ENCODE peak calls at places on chromosomes 2 and 18, in four cellular contexts. One of them, this sample, is unnamed. For H3K4me1, the result is how much of the 10 kb centered on the place peaks cover.

GRCh38 chr2:207312006-207312356 is 146.2 kb upstream of the KLF7 start:
- DNase-seq in hepatocyte: no peak
- DNase-seq in GM23338: no peak
- DNase-seq in OCI-LY7: no peak
- DNase-seq in this sample: no peak

GRCh38 chr2:236876642-236877041 is 209.0 kb upstream of the COPS8 start:
- DNase-seq in GM23338: no peak
- DNase-seq in hepatocyte: no peak
- DNase-seq in OCI-LY7: no peak
- DNase-seq in this sample: no peak

GRCh38 chr2:163606878-163607277 is 128.9 kb downstream of the FIGN start:
- DNase-seq in hepatocyte: no peak
- DNase-seq in OCI-LY7: no peak
- DNase-seq in GM23338: no peak
- DNase-seq in this sample: no peak

GRCh38 chr2:36562973-36563532 is 34.9 kb downstream of the FEZ2 start:
- DNase-seq in OCI-LY7: no peak
- DNase-seq in GM23338: no peak
- DNase-seq in hepatocyte: no peak
- DNase-seq in this sample: no peak

GRCh38 chr2:62287895-62288589 is 92.1 kb downstream of the B3GNT2 start:
- DNase-seq in hepatocyte: peak
- DNase-seq in GM23338: no peak
- DNase-seq in OCI-LY7: no peak
- DNase-seq in this sample: no peak

GRCh38 chr2:191847764-191848163 is 876 bp upstream of the CAVIN2 start:
- DNase-seq in hepatocyte: no peak
- DNase-seq in OCI-LY7: no peak
- DNase-seq in GM23338: no peak
- DNase-seq in this sample: no peak

GRCh38 chr2:201070966-201071304 is 536 bp downstream of the HYCC2 start:
- DNase-seq in hepatocyte: no peak
- DNase-seq in OCI-LY7: peak
- DNase-seq in GM23338: no peak
- DNase-seq in this sample: peak

GRCh38 chr18:65380986-65381385 is 369.8 kb upstream of the CDH7 start:
- DNase-seq in GM23338: no peak
- DNase-seq in hepatocyte: no peak
- DNase-seq in OCI-LY7: no peak
- DNase-seq in this sample: no peak

GRCh38 chr2:31382452-31383120 is 32.0 kb downstream of the XDH start:
- DNase-seq in GM23338: peak
- DNase-seq in OCI-LY7: no peak
- DNase-seq in hepatocyte: no peak
- DNase-seq in this sample: no peak

GRCh38 chr2:112679484-112679883 is 33.7 kb downstream of the SLC20A1 start:
- DNase-seq in hepatocyte: no peak
- DNase-seq in GM23338: no peak
- DNase-seq in OCI-LY7: no peak
- DNase-seq in this sample: no peak

GRCh38 chr2:195741191-195741590 is 84.2 kb downstream of the SLC39A10 start:
- DNase-seq in hepatocyte: no peak
- DNase-seq in OCI-LY7: no peak
- DNase-seq in GM23338: no peak
- DNase-seq in this sample: no peak

GRCh38 chr2:101733257-101733993 is 35.9 kb downstream of the MAP4K4 start:
- DNase-seq in GM23338: no peak
- DNase-seq in hepatocyte: no peak
- DNase-seq in OCI-LY7: no peak
- DNase-seq in this sample: no peak

GRCh38 chr2:237530472-237531433 is 35.6 kb upstream of the PRLH start:
- DNase-seq in OCI-LY7: no peak
- DNase-seq in hepatocyte: no peak
- DNase-seq in GM23338: no peak
- DNase-seq in this sample: no peak

GRCh38 chr2:234670052-234670451 is 173.2 kb upstream of the ARL4C start:
- DNase-seq in hepatocyte: no peak
- DNase-seq in OCI-LY7: no peak
- DNase-seq in GM23338: no peak
- DNase-seq in this sample: no peak

GRCh38 chr2:28626891-28627421 is 124.7 kb upstream of the PPP1CB start:
- DNase-seq in hepatocyte: no peak
- DNase-seq in GM23338: no peak
- DNase-seq in OCI-LY7: no peak
- DNase-seq in this sample: no peak

GRCh38 chr2:20916604-20917286 is 93.8 kb upstream of the LDAH start:
- DNase-seq in GM23338: peak
- DNase-seq in OCI-LY7: no peak
- DNase-seq in hepatocyte: peak
- DNase-seq in this sample: no peak

GRCh38 chr18:26656944-26657536 is 108.7 kb upstream of the KCTD1 start:
- DNase-seq in hepatocyte: peak
- DNase-seq in GM23338: peak
- DNase-seq in OCI-LY7: no peak
- DNase-seq in this sample: peak

GRCh38 chr2:220835563-220835962 is 736.5 kb downstream of the EPHA4 start:
- DNase-seq in OCI-LY7: no peak
- DNase-seq in GM23338: no peak
- DNase-seq in hepatocyte: no peak
- DNase-seq in this sample: no peak

GRCh38 chr2:231680992-231681852 is 27.1 kb upstream of the PTMA start:
- DNase-seq in OCI-LY7: peak
- DNase-seq in hepatocyte: peak
- DNase-seq in GM23338: peak
- DNase-seq in this sample: peak

GRCh38 chr2:133241231-133241575 is 327.1 kb downstream of the NCKAP5 start:
- DNase-seq in hepatocyte: no peak
- DNase-seq in OCI-LY7: no peak
- DNase-seq in GM23338: no peak
- DNase-seq in this sample: no peak

GRCh38 chr2:46335966-46336436 is 38.8 kb downstream of the EPAS1 start:
- DNase-seq in OCI-LY7: no peak
- DNase-seq in GM23338: no peak
- DNase-seq in hepatocyte: peak
- DNase-seq in this sample: no peak

GRCh38 chr2:221570321-221571107 is 1.6 kb downstream of the EPHA4 start:
- DNase-seq in GM23338: peak
- DNase-seq in hepatocyte: peak
- DNase-seq in OCI-LY7: no peak
- DNase-seq in this sample: peak

GRCh38 chr2:85792783-85793441 is 39.1 kb downstream of the ATOH8 start:
- DNase-seq in GM23338: no peak
- DNase-seq in OCI-LY7: no peak
- DNase-seq in hepatocyte: no peak
- DNase-seq in this sample: no peak

GRCh38 chr18:37294951-37295350 is 270.6 kb downstream of the CELF4 start:
- DNase-seq in hepatocyte: peak
- DNase-seq in GM23338: peak
- DNase-seq in OCI-LY7: peak
- DNase-seq in this sample: peak

GRCh38 chr2:192585418-192585817 is 390.7 kb upstream of the TMEFF2 start:
- DNase-seq in OCI-LY7: no peak
- DNase-seq in GM23338: no peak
- DNase-seq in hepatocyte: no peak
- DNase-seq in this sample: no peak

GRCh38 chr2:88201811-88202169 is 31.6 kb downstream of the THNSL2 start:
- DNase-seq in hepatocyte: no peak
- DNase-seq in GM23338: peak
- DNase-seq in OCI-LY7: no peak
- DNase-seq in this sample: peak

GRCh38 chr2:26529406-26530070 is 51.6 kb upstream of the OTOF start:
- DNase-seq in GM23338: no peak
- DNase-seq in hepatocyte: no peak
- DNase-seq in OCI-LY7: no peak
- DNase-seq in this sample: no peak

GRCh38 chr18:63159590-63159989 is 160.0 kb downstream of the BCL2 start:
- DNase-seq in GM23338: no peak
- DNase-seq in OCI-LY7: no peak
- DNase-seq in hepatocyte: no peak
- DNase-seq in this sample: no peak

GRCh38 chr18:68426731-68427315 is 288.1 kb downstream of the TMX3 start:
- DNase-seq in GM23338: no peak
- DNase-seq in hepatocyte: no peak
- DNase-seq in OCI-LY7: no peak
- DNase-seq in this sample: no peak

GRCh38 chr18:22045221-22045918 is 124.0 kb upstream of the GATA6 start:
- DNase-seq in hepatocyte: peak
- DNase-seq in OCI-LY7: no peak
- DNase-seq in GM23338: no peak
- DNase-seq in this sample: no peak

GRCh38 chr2:128377071-128377910 is 58.6 kb upstream of the HS6ST1 start:
- DNase-seq in OCI-LY7: no peak
- DNase-seq in GM23338: no peak
- DNase-seq in hepatocyte: no peak
- DNase-seq in this sample: no peak

GRCh38 chr2:237603718-237604362 is 13.3 kb upstream of the RAB17 start:
- DNase-seq in hepatocyte: no peak
- DNase-seq in OCI-LY7: peak
- DNase-seq in GM23338: peak
- DNase-seq in this sample: peak

GRCh38 chr2:2229898-2230817 is 100.9 kb downstream of the MYT1L start:
- DNase-seq in OCI-LY7: no peak
- DNase-seq in hepatocyte: no peak
- DNase-seq in GM23338: no peak
- DNase-seq in this sample: no peak

GRCh38 chr2:10404324-10405143 is 43.6 kb downstream of the ODC1 start:
- DNase-seq in GM23338: no peak
- DNase-seq in hepatocyte: no peak
- DNase-seq in OCI-LY7: no peak
- DNase-seq in this sample: peak

GRCh38 chr2:10405441-10405840 is 42.7 kb downstream of the ODC1 start:
- DNase-seq in OCI-LY7: no peak
- DNase-seq in GM23338: no peak
- DNase-seq in hepatocyte: no peak
- DNase-seq in this sample: no peak

GRCh38 chr2:10406491-10406890 is 41.6 kb downstream of the ODC1 start:
- DNase-seq in hepatocyte: no peak
- DNase-seq in OCI-LY7: no peak
- DNase-seq in GM23338: no peak
- DNase-seq in this sample: no peak

GRCh38 chr2:10407432-10407831 is 40.7 kb downstream of the ODC1 start:
- DNase-seq in OCI-LY7: peak
- DNase-seq in hepatocyte: no peak
- DNase-seq in GM23338: no peak
- DNase-seq in this sample: no peak

GRCh38 chr2:10406016-10406415 is 42.1 kb downstream of the ODC1 start:
- DNase-seq in OCI-LY7: no peak
- DNase-seq in hepatocyte: no peak
- DNase-seq in GM23338: no peak
- DNase-seq in this sample: no peak
- H3K27ac ChIP-seq in OCI-LY7: no peak
- H3K27ac ChIP-seq in hepatocyte: no peak
- H3K27ac ChIP-seq in GM23338: no peak
- H3K27ac ChIP-seq in this sample: no peak

GRCh38 chr2:205361272-205361671 is 321.0 kb upstream of the NRP2 start:
- DNase-seq in hepatocyte: no peak
- DNase-seq in GM23338: no peak
- DNase-seq in OCI-LY7: no peak
- DNase-seq in this sample: no peak
- TF ChIP-seq EZH2phosphoT487 in hepatocyte: no peak
- TF ChIP-seq EZH2phosphoT487 in GM23338: no peak
- TF ChIP-seq EZH2phosphoT487 in OCI-LY7: no peak
- TF ChIP-seq EZH2phosphoT487 in this sample: no peak

GRCh38 chr2:69131983-69132675 is 119.2 kb downstream of the ANTXR1 start:
- DNase-seq in OCI-LY7: no peak
- DNase-seq in hepatocyte: no peak
- DNase-seq in GM23338: no peak
- DNase-seq in this sample: no peak

GRCh38 chr2:69131452-69131851 is 118.5 kb downstream of the ANTXR1 start:
- DNase-seq in GM23338: no peak
- DNase-seq in OCI-LY7: no peak
- DNase-seq in hepatocyte: no peak
- DNase-seq in this sample: no peak

GRCh38 chr2:69133898-69134297 is 120.9 kb downstream of the ANTXR1 start:
- DNase-seq in OCI-LY7: no peak
- DNase-seq in hepatocyte: no peak
- DNase-seq in GM23338: no peak
- DNase-seq in this sample: no peak

GRCh38 chr2:69134546-69134945 is 121.6 kb downstream of the ANTXR1 start:
- DNase-seq in hepatocyte: no peak
- DNase-seq in OCI-LY7: no peak
- DNase-seq in GM23338: no peak
- DNase-seq in this sample: no peak

DNA sequence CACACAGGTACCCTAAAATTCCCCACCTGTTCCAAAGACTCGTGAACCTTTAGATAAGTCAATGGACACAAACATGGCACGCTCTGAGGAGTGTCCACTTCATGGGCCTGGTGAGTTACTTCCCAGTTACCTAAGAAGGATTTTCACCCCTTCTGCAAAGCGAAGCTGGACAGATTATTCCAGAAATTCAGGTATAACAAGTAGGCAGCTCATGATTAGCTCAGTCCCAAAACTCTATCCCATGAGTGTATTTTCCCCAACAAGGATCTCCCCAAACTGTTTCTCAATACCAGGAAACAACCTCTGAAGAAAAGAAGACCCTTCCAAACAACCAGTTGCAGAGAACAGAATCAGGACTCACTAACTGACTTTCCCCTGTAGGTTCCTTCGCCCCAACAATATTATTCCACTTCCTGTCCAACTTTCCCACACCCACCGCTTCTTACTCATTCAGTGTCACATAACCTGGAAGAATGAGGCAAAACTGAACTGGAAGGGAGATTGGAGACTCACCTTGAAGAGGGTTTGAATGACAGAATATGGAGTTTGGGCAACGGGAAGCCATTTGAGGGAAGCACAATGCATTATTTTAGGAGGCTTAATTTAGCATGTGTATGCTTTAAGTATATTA is 120.1 kb downstream of the ANTXR1 start:
- DNase-seq in GM23338: no peak
- DNase-seq in OCI-LY7: no peak
- DNase-seq in hepatocyte: no peak
- DNase-seq in this sample: no peak
- H3K4me1 ChIP-seq in GM23338: under half
- H3K4me1 ChIP-seq in OCI-LY7: under half
- H3K4me1 ChIP-seq in hepatocyte: under half
- H3K4me1 ChIP-seq in this sample: under half

DNA sequence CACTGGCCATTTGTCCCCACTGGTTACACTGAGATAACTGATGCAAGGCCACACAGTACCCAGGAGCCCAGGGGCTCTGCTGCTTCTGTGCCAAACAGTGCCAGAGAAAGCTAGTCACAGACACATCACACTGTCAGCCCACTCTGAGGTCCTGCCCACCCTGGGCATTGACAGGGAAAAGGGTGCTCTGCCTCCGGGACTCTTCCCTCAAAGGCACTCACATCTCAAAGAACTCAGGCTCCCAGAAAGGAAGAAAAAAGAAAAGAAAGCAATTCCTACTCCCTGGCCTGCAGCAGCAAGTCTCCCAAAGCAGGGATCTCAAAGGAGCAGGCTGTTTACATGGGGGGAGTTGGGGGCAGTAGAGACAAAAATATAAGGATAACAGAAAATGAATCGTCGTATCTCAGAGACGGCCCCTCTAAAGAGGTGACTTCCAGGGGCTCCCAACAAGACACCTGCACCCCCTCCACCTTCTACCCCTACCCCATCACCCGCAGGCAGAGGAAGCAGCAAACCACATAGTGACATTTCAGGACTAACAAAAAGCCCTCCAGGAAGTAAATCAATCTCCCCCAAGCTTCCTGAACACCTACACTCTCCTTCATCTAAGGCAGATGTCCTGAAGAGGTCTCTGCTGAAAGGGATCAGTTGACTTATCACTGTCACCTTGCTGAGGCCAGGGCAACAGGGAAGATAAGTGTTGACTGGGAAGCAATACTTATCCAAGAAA is 247.6 kb downstream of the TNS1 start:
- DNase-seq in hepatocyte: no peak
- DNase-seq in GM23338: no peak
- DNase-seq in OCI-LY7: no peak
- DNase-seq in this sample: no peak
- H3K27ac ChIP-seq in hepatocyte: no peak
- H3K27ac ChIP-seq in GM23338: no peak
- H3K27ac ChIP-seq in OCI-LY7: no peak
- H3K27ac ChIP-seq in this sample: no peak